ENCODE peak calls at places on chromosome 2, in five cellular contexts. B is activated T-cell treated with anti-CD3 and anti-CD28 coated beads for 1 hour; A is uterus; P is activated naive CD4-positive, alpha-beta T cell; Y is HS-5. Q is an unnamed sample.

GRCh38 chr2:161709428-161709827 is 85.2 kb downstream of the SLC4A10 start:
- DNase-seq in B (no peak), A (no peak), P (no peak), Y (no peak), Q (no peak)

GRCh38 chr2:190882831-190883582 is 2.4 kb downstream of the GLS start:
- DNase-seq in B (no peak), A (no peak), P (no peak), Y (no peak), Q (no peak)

GRCh38 chr2:12504443-12504842 is 212.3 kb upstream of the TRIB2 start:
- DNase-seq in B (no peak), A (no peak), P (no peak), Y (no peak), Q (no peak)

GRCh38 chr2:241080405-241081189 is 21.5 kb downstream of the MTERF4 start:
- DNase-seq in B (no peak), A (no peak), P (no peak), Y (no peak), Q (no peak)

GRCh38 chr2:141331127-141331526 is 799.7 kb downstream of the LRP1B start:
- DNase-seq in B (no peak), A (no peak), P (no peak), Y (peak; percentile 86), Q (no peak)

GRCh38 chr2:144162652-144163051 is 357.3 kb downstream of the ZEB2 start:
- DNase-seq in B (peak; percentile 10), A (no peak), P (no peak), Y (no peak), Q (no peak)

GRCh38 chr2:112674229-112674628 is 28.5 kb downstream of the SLC20A1 start:
- DNase-seq in B (no peak), A (peak; percentile 71), P (no peak), Y (no peak), Q (no peak)

GRCh38 chr2:188983427-188984101 is 9.4 kb downstream of the COL3A1 start:
- DNase-seq in B (no peak), A (no peak), P (no peak), Y (peak; percentile 91), Q (no peak)

GRCh38 chr2:60527762-60528161 is 25.7 kb downstream of the BCL11A start:
- DNase-seq in B (no peak), A (no peak), P (no peak), Y (no peak), Q (peak; percentile 68)